ENCODE peak calls at places on chromosomes 4 and X, in six cellular contexts. M is brain microvascular endothelial cell, C is AG10803, A is GM20000, Y is endodermal cell, P is mucosa of descending colon. F is an unnamed sample.

GRCh38 chr4:141131738-141132688 is 1.3 kb downstream of the RNF150 start:
- DNase-seq in M (peak; percentile 11), C (no peak), A (peak; percentile 25), Y (peak; percentile 74), P (peak; percentile 24), F (no peak)

GRCh38 chr4:73606465-73606974 is 13.7 kb downstream of the RASSF6 start:
- DNase-seq in M (no peak), C (no peak), A (peak; percentile 31), Y (no peak), P (no peak), F (no peak)

GRCh38 chr4:109385260-109385659 is 48.4 kb upstream of the SEC24B start:
- DNase-seq in M (no peak), C (no peak), A (no peak), Y (no peak), P (no peak), F (no peak)

GRCh38 chrX:76148753-76149152 is 24.1 kb upstream of the PBDC1 start:
- DNase-seq in M (peak; percentile 6), C (peak; percentile 25), A (no peak), Y (peak; percentile 50), P (peak; percentile 39), F (no peak)

GRCh38 chr4:10732235-10732975 is 47.8 kb upstream of the CLNK start:
- DNase-seq in M (no peak), C (no peak), A (no peak), Y (no peak), P (no peak), F (no peak)

GRCh38 chrX:45756562-45756961 is 555.9 kb upstream of the DIPK2B start:
- DNase-seq in M (no peak), C (no peak), A (no peak), Y (no peak), P (no peak), F (no peak)

GRCh38 chr4:76087007-76087769 is 12.7 kb downstream of the ART3 start:
- DNase-seq in M (peak; percentile 71), C (peak; percentile 40), A (peak; percentile 20), Y (peak; percentile 85), P (peak; percentile 36), F (no peak)

GRCh38 chrX:147079457-147079856 is 264.9 kb upstream of the CXorf51A start:
- DNase-seq in M (no peak), C (no peak), A (no peak), Y (no peak), P (no peak), F (no peak)

GRCh38 chr4:106816501-106816900 is 219.6 kb downstream of the DKK2 start:
- DNase-seq in M (peak; percentile 53), C (peak; percentile 86), A (no peak), Y (no peak), P (no peak), F (no peak)

GRCh38 chr4:11197942-11198341 is 230.8 kb downstream of the HS3ST1 start:
- DNase-seq in M (no peak), C (no peak), A (no peak), Y (no peak), P (no peak), F (no peak)

GRCh38 chr4:168101026-168101425 is 8.7 kb downstream of the ANXA10 start:
- DNase-seq in M (peak; percentile 37), C (no peak), A (no peak), Y (no peak), P (no peak), F (no peak)

GRCh38 chrX:134520860-134521390 is 61.0 kb downstream of the HPRT1 start:
- DNase-seq in M (peak; percentile 57), C (peak; percentile 68), A (peak; percentile 21), Y (peak; percentile 76), P (no peak), F (no peak)

GRCh38 chr4:186808635-186809018 is 85.0 kb upstream of the FAT1 start:
- DNase-seq in M (peak; percentile 92), C (peak; percentile 72), A (no peak), Y (no peak), P (no peak), F (no peak)

GRCh38 chr4:186845137-186845842 is 121.6 kb upstream of the FAT1 start:
- DNase-seq in M (peak; percentile 90), C (peak; percentile 88), A (no peak), Y (no peak), P (peak; percentile 44), F (no peak)

GRCh38 chr4:2332201-2332975 is 70.5 kb upstream of the MXD4 start:
- DNase-seq in M (no peak), C (no peak), A (no peak), Y (peak; percentile 39), P (no peak), F (no peak)

GRCh38 chrX:133593531-133593930 is 178.2 kb upstream of the GPC4 start:
- DNase-seq in M (no peak), C (no peak), A (no peak), Y (no peak), P (no peak), F (no peak)

GRCh38 chr4:89781321-89781720 is 55.6 kb downstream of the SNCA start:
- DNase-seq in M (no peak), C (no peak), A (no peak), Y (no peak), P (no peak), F (no peak)

GRCh38 chr4:46994007-46994405 is 625 bp upstream of the GABRA4 start:
- DNase-seq in M (no peak), C (no peak), A (peak; percentile 32), Y (no peak), P (no peak), F (no peak)

GRCh38 chrX:132118361-132118760 is 9.5 kb downstream of the FRMD7 start:
- DNase-seq in M (no peak), C (no peak), A (no peak), Y (peak; percentile 56), P (no peak), F (no peak)

GRCh38 chr4:31655328-31655727 is 935.2 kb downstream of the PCDH7 start:
- DNase-seq in M (peak; percentile 25), C (peak; percentile 1), A (no peak), Y (no peak), P (no peak), F (no peak)

GRCh38 chr4:156734965-156735895 is 236.4 kb downstream of the PDGFC start:
- DNase-seq in M (no peak), C (peak; percentile 49), A (no peak), Y (no peak), P (no peak), F (no peak)

GRCh38 chr4:98512918-98513317 is 145.5 kb downstream of the TSPAN5 start:
- DNase-seq in M (no peak), C (no peak), A (no peak), Y (no peak), P (no peak), F (no peak)
- TF ChIP-seq CTCF in M (no peak), C (no peak), A (no peak), Y (no peak), P (no peak), F (no peak)

GRCh38 chr4:61200195-61200990 is at the start of gene ADGRL3:
- DNase-seq in M (no peak), C (no peak), A (peak; percentile 12), Y (peak; percentile 94), P (peak; percentile 27), F (no peak)
- TF ChIP-seq CTCF in M (no peak), C (no peak), A (no peak), Y (no peak), P (no peak), F (no peak)

DNA sequence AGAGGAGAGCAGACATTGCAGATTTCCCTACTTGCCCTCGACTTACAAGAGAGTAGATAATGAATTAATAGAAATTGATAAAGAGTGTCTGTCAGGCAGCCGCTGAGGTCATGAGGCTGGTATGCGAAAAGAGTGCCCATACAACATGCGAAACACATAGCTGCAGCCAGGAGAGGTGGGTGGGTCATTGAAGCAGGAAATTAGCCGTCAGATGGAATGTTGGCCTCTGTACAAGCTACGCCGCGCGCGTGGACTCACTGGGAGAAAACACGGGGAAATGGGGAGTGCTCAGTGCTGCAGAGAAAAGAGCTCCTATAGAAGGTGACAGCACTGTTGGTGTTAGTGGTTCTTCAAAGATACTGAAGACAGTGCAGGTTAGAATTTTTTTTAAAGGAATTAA is 125.1 kb downstream of the RAPGEF2 start:
- DNase-seq in M (peak; percentile 91), C (peak; percentile 81), A (no peak), Y (peak; percentile 70), P (peak; percentile 65), F (no peak)
- TF ChIP-seq CTCF in M (peak; percentile 57), C (peak; percentile 18), A (no peak), Y (no peak), P (no peak), F (no peak)

GRCh38 chrX:23953908-23954269 is 46.1 kb downstream of the CXorf58 start:
- DNase-seq in M (no peak), C (no peak), A (no peak), Y (no peak), P (no peak), F (no peak)
- TF ChIP-seq CTCF in M (peak; percentile 24), C (no peak), A (no peak), Y (peak; percentile 54), P (no peak), F (no peak)

GRCh38 chrX:150602743-150603142 is 34.3 kb downstream of the MTM1 start:
- DNase-seq in M (no peak), C (no peak), A (no peak), Y (no peak), P (no peak), F (no peak)

GRCh38 chrX:150594584-150594983 is 26.2 kb downstream of the MTM1 start:
- DNase-seq in M (no peak), C (no peak), A (no peak), Y (no peak), P (no peak), F (no peak)

GRCh38 chrX:150602296-150602695 is 33.9 kb downstream of the MTM1 start:
- DNase-seq in M (no peak), C (no peak), A (no peak), Y (no peak), P (no peak), F (no peak)

DNA sequence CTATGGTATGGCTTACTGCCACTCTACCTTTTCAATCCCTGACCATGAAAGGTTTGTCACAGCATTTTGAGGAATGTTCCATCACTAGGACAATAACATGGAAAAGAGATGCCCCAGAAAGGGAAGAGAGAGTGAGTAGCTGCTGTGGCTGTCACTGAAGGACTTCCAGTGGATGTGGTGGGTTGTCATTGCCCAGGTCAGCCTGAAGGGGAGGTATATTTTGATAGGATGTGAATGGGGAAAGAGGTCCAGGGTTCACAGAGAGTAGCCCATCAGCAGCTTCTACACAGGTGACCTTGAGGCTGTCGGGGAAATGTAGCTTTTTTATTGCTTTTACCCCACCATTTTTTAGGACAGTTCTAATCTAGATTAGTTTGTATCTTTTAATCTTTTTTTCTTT is 30.8 kb downstream of the MTM1 start:
- DNase-seq in M (no peak), C (no peak), A (no peak), Y (no peak), P (no peak), F (no peak)
- TF ChIP-seq CTCF in M (peak; percentile 4), C (no peak), A (no peak), Y (peak; percentile 51), P (no peak), F (no peak)

DNA sequence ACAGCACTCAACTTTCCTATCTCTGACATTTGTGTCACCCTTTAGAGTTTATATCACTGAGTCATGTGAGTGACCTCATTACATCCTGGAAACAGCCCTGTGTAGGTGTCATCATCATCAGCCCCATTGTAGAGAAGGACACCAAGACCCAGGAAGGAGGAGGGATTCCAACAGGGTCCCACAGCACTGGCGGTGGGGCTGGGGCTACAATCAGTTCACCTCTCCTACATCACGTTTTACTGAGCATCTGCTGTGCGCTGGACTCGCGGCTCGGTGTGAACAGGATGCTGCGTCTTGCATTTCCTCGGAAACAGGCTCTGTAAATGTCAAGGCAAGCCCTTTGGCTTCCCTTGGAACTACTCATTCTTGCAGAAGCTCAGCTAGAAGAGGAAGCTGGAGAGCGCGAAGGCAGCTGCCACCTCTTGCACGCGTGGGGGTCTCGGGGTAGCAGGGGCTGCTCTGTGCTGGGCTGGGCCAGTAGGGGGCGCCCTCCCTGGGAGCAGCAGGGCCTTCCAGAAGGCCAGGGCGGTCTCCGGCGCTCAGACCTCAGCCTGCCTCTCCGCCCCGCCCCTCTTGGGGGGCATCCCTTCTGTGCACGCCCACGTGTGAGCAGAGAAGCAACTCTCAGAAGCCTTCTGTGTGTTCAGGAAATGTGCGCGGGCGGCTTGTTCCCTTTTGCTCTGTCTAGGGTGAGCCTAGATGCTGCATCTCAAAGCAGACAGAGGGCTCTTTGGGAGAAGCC is 29.0 kb downstream of the REELD1 start:
- DNase-seq in M (peak; percentile 28), C (no peak), A (peak; percentile 84), Y (peak; percentile 89), P (peak; percentile 35), F (no peak)
- TF ChIP-seq CTCF in M (peak; percentile 63), C (peak; percentile 21), A (peak; percentile 67), Y (peak; percentile 90), P (no peak), F (peak; percentile 65)

F was measured in CD14-positive monocyte.